ENCODE peak calls at places on chromosome 19, in seven cellular contexts. J is endothelial cell of umbilical vein, B is HepG2, Z is suprapubic skin, V is SK-N-SH, E is transverse colon, L is sigmoid colon. R is an unnamed sample.

GRCh38 chr19:17209126-17210036 is 5.8 kb upstream of the USE1 start:
- DNase-seq in J (peak), B (no peak), Z (no peak), V (peak), E (peak), L (no peak), R (peak)

GRCh38 chr19:33040994-33041827 is 23.5 kb downstream of the RHPN2 start:
- DNase-seq in J (no peak), B (peak), Z (no peak), V (no peak), E (peak), L (no peak), R (peak)

GRCh38 chr19:10474962-10475451 is 28.1 kb downstream of the KEAP1 start:
- DNase-seq in J (no peak), B (no peak), Z (no peak), V (peak), E (no peak), L (no peak), R (no peak)

GRCh38 chr19:778910-779653 is 18.2 kb upstream of the PTBP1 start:
- DNase-seq in J (peak), B (peak), Z (peak), V (no peak), E (peak), L (peak), R (no peak)

GRCh38 chr19:49818691-49819331 is 722 bp downstream of the MED25 start:
- DNase-seq in J (no peak), B (no peak), Z (no peak), V (no peak), E (no peak), L (no peak), R (no peak)

GRCh38 chr19:30426864-30427263 is 54.7 kb downstream of the ZNF536 start:
- DNase-seq in J (no peak), B (no peak), Z (no peak), V (no peak), E (no peak), L (no peak), R (no peak)

GRCh38 chr19:30046522-30046921 is 104.5 kb downstream of the URI1 start:
- DNase-seq in J (no peak), B (no peak), Z (no peak), V (peak), E (no peak), L (no peak), R (no peak)

GRCh38 chr19:13825489-13826475 is 30.5 kb downstream of the ZSWIM4 start:
- DNase-seq in J (no peak), B (no peak), Z (no peak), V (peak), E (no peak), L (no peak), R (no peak)

GRCh38 chr19:21084343-21084742 is 2.3 kb downstream of the ZNF714 start:
- DNase-seq in J (no peak), B (no peak), Z (no peak), V (no peak), E (no peak), L (no peak), R (no peak)

GRCh38 chr19:45972081-45972943 is 1.4 kb downstream of the NOVA2 start:
- DNase-seq in J (no peak), B (no peak), Z (no peak), V (peak), E (no peak), L (no peak), R (no peak)

GRCh38 chr19:14563989-14564650 is 7.7 kb downstream of the NDUFB7 start:
- DNase-seq in J (no peak), B (no peak), Z (peak), V (peak), E (no peak), L (no peak), R (no peak)

GRCh38 chr19:13098291-13099072 is 4.2 kb downstream of the LYL1 start:
- DNase-seq in J (peak), B (no peak), Z (no peak), V (no peak), E (no peak), L (peak), R (no peak)

GRCh38 chr19:35458192-35458591 is 10.1 kb downstream of the FFAR2 start:
- DNase-seq in J (no peak), B (no peak), Z (no peak), V (no peak), E (no peak), L (no peak), R (no peak)

GRCh38 chr19:33641956-33642498 is 20.3 kb downstream of the CHST8 start:
- DNase-seq in J (no peak), B (no peak), Z (peak), V (no peak), E (no peak), L (no peak), R (no peak)

GRCh38 chr19:31725051-31725450 is 375.8 kb upstream of the TSHZ3 start:
- DNase-seq in J (no peak), B (no peak), Z (no peak), V (no peak), E (no peak), L (no peak), R (no peak)

GRCh38 chr19:31730270-31730669 is 381.0 kb upstream of the TSHZ3 start:
- DNase-seq in J (no peak), B (no peak), Z (no peak), V (no peak), E (no peak), L (no peak), R (no peak)

DNA sequence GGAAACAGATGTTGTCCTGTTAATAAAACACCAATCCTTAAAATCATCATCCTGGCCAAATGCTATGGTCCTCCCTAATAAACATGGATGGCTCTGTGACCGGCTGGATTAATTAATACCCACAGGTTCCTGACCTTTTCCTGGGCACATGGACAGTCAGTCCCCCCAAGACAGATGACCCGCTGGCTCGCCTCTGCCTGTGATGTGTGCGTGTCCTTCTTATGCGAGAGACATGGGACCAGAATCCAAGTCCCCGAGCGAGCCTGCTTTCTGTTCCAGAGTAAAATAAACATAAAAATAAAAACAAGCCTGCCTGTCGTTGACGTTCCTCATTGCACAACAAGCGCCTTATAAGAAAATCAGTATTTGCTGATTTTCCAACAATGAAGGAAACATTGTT is 378.3 kb upstream of the TSHZ3 start:
- DNase-seq in J (no peak), B (no peak), Z (no peak), V (no peak), E (no peak), L (no peak), R (no peak)
- TF ChIP-seq POLR2AphosphoS5 in J (no peak), B (no peak), Z (no peak), V (no peak), E (no peak), L (no peak), R (no peak)

DNA sequence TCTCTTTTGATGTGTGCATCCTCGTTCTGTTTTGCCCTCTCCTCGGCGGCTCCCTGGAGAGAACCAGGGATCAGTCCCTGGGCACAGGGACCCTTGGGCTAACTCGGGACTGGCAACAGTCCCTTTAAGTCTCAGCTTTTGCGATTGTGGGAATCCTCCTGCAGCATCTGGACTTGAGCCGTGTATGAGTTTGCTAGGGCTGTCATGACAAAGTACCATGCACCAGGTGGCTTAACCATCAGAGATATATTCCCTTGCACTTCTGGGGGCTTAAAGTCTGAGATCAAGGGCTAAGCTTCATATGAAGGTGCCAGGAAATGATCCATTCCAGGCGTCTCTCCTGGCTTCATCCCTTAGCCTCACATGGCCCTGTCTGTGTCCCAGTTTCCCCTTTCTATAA is 34.5 kb downstream of the ARHGEF18 start:
- DNase-seq in J (no peak), B (no peak), Z (no peak), V (no peak), E (no peak), L (no peak), R (no peak)
- TF ChIP-seq POLR2AphosphoS5 in J (no peak), B (no peak), Z (no peak), V (no peak), E (no peak), L (no peak), R (no peak)

DNA sequence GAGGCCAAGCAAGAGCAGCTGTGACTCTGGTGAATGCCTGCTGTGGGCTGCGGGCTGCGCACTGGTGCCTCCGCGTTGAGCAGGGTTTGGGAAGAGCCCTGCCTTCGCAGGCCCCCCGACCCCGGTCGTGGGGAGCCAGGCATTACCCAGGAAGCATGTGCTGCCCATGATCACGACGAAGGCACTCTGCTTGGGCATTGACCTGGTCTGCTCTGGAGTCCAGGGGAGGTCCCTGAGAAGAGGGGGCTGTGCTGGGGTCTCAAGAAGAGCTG is 19.2 kb downstream of the RANBP3 start:
- DNase-seq in J (no peak), B (no peak), Z (no peak), V (no peak), E (no peak), L (no peak), R (no peak)
- TF ChIP-seq POLR2AphosphoS5 in J (no peak), B (no peak), Z (no peak), V (no peak), E (no peak), L (no peak), R (no peak)

GRCh38 chr19:3346677-3347353 is 19.6 kb upstream of the NFIC start:
- DNase-seq in J (no peak), B (no peak), Z (peak), V (no peak), E (peak), L (peak), R (peak)

GRCh38 chr19:3342246-3342645 is 24.1 kb upstream of the NFIC start:
- DNase-seq in J (no peak), B (no peak), Z (no peak), V (no peak), E (no peak), L (no peak), R (no peak)

GRCh38 chr19:3344608-3345598 is 21.5 kb upstream of the NFIC start:
- DNase-seq in J (no peak), B (no peak), Z (no peak), V (no peak), E (no peak), L (no peak), R (no peak)

GRCh38 chr19:3345850-3346460 is 20.4 kb upstream of the NFIC start:
- DNase-seq in J (no peak), B (no peak), Z (no peak), V (no peak), E (no peak), L (no peak), R (no peak)

GRCh38 chr19:3343619-3344502 is 22.5 kb upstream of the NFIC start:
- DNase-seq in J (peak), B (peak), Z (peak), V (peak), E (peak), L (peak), R (peak)
- TF ChIP-seq POLR2AphosphoS5 in J (no peak), B (no peak), Z (no peak), V (peak), E (peak), L (peak), R (peak)

DNA sequence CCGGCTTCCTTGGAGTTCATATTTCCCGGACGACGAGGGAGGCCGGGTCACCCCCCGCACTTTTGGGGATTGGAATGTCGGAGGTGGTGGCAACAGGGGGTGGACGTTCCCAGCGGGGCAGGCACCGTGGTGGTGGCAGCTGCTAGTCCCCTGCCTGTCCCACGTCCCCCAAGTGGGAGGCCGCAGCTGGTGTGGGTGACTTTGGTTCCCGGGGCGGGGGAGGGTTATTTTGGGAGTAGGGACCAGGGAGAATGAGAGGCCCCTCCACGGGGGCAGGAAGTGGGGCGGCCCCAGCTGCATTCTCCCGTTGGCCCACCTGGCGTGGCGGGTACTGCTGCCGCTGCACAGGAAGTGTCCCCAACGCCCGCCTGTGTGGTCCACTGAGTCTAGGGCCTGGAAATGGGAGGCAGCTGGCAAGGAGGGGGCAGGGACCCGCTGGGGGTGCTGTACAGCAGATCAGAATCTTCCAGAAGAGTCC is 11.1 kb upstream of the PLIN3 start:
- DNase-seq in J (no peak), B (no peak), Z (no peak), V (no peak), E (no peak), L (no peak), R (no peak)
- TF ChIP-seq POLR2AphosphoS5 in J (no peak), B (no peak), Z (no peak), V (no peak), E (no peak), L (no peak), R (no peak)

DNA sequence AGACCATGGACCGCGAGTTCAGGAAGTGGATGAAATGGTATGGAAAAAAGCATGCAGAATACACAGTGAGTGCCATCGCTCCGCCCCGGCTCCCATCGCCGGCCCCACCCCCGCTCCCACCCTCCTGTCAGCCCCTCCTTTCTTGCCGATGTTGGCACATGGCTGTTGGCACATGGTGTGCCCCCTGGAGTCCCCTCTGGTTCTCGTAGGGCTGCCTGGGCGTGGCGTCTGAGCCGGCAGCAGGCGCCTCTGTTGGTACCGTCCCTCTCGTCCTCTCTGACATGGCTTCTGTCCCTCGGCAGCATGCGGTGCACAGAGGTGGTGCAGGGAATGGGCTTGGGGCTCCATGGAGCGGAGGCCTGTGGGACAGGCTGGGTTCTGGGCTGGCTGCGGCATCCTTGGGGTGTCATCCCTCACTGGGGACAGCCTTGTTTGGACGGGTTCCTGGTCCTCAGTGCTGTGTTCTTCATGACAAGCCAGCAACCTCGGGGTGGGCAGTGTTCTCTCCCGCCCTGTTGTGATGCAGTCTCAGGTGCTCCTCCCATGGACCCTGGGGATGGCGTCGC is 30.9 kb downstream of the DOT1L start:
- DNase-seq in J (no peak), B (no peak), Z (no peak), V (no peak), E (no peak), L (no peak), R (no peak)
- TF ChIP-seq POLR2AphosphoS5 in J (no peak), B (no peak), Z (no peak), V (no peak), E (no peak), L (no peak), R (no peak)

R was measured in stomach.